ENCODE peak calls at places on chromosomes 11 and 22, in five cellular contexts. B is psoas muscle, W is body of pancreas, Y is tibial artery, F is uterus. P is an unnamed sample. For H3K4me1, H3K36me3 and H3K27me3, the result is how much of the 10 kb centered on the place peaks cover.

GRCh38 chr22:25566812-25567211 is 2.3 kb downstream of the GRK3 start:
- DNase-seq in W (no peak), F (no peak), Y (no peak), B (no peak), P (no peak)

GRCh38 chr11:18393581-18394299 is 623 bp upstream of the LDHA start:
- DNase-seq in B (no peak), W (peak), F (no peak), Y (peak), P (no peak)

GRCh38 chr11:26227311-26227710 is 104.6 kb upstream of the ANO3 start:
- DNase-seq in W (no peak), F (no peak), Y (no peak), B (no peak), P (no peak)

GRCh38 chr11:111765984-111766833 is at the start of gene PPP2R1B:
- DNase-seq in B (peak), F (peak), W (peak), Y (peak), P (peak)

GRCh38 chr11:118610773-118611432 is 3.5 kb downstream of the PHLDB1 start:
- DNase-seq in Y (peak), W (peak), F (peak), B (peak), P (no peak)

GRCh38 chr11:73565804-73566203 is 32.1 kb downstream of the FAM168A start:
- DNase-seq in B (no peak), Y (no peak), W (no peak), F (no peak), P (no peak)

GRCh38 chr22:26949193-26949592 is 291.8 kb downstream of the MIAT start:
- DNase-seq in Y (no peak), W (no peak), F (no peak), B (no peak), P (peak)

GRCh38 chr22:40670058-40670457 is 9.2 kb upstream of the MCHR1 start:
- DNase-seq in Y (no peak), W (no peak), B (no peak), F (no peak), P (no peak)

GRCh38 chr11:6757373-6757967 is 14.3 kb downstream of the OR2AG2 start:
- DNase-seq in B (no peak), Y (peak), F (peak), W (peak), P (peak)

GRCh38 chr11:67030976-67031375 is 8.0 kb downstream of the SYT12 start:
- DNase-seq in Y (no peak), F (no peak), B (no peak), W (no peak), P (no peak)

GRCh38 chr11:64760759-64761417 is 1.1 kb upstream of the PYGM start:
- DNase-seq in W (no peak), B (peak), F (no peak), Y (peak), P (no peak)

GRCh38 chr22:28329582-28330073 is 350.0 kb downstream of the TTC28 start:
- DNase-seq in B (no peak), Y (no peak), F (no peak), W (no peak), P (no peak)

GRCh38 chr11:1285316-1285744 is 24.1 kb downstream of the TOLLIP start:
- DNase-seq in W (no peak), Y (no peak), B (peak), F (no peak), P (no peak)

GRCh38 chr22:44702479-44703219 is 645 bp downstream of the PRR5 start:
- DNase-seq in Y (no peak), F (no peak), W (peak), B (no peak), P (peak)

DNA sequence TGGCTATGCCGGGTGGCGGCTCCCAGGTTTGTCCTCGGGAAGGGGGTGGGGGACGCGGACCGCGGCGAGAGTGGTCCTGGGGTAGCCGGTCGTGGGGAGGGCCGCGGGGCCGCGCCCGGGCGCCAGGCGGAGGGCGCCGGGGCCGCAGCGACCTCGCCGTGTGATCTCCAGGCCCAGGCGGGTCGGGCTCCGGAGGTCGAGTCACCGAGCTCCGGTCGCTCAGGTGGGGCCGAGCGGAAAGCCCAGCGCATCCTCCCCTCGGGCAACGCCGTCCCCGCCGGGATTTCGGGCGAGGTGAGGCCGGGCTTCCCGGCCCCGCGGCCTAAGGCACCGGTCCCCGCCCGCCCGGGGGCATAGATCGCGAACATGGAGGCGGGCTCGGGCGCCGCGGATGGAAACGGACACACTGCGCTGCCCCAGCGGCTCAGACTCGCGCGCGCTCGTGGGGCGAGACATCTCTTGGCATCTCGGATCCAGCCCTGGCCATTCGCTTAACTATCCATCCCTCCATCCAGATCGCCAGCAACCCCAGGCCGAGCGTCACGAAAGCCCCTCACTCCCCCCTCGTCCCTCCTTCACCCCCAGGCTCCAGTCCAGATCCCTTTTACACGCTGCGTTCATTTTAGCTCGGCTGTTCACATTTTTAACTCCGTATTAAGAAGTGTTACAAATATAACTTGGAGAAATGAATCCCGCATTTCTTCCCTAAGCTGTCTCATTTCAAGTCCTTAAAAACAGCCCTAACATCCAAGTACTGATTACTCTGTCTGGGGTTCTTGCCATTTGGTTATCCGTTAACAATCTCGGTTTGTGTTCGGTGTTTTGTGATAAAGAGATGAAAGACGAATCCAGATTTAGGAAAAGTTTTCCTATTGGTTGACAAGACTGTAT is 460 bp downstream of the ZC3H12C start:
- DNase-seq in W (peak), F (peak), Y (peak), B (peak), P (peak)
- H3K4me1 ChIP-seq in W (under half), F (under half), Y (under half), B (under half), P (under half)

GRCh38 chr11:61327669-61328071 is 5.2 kb downstream of the DDB1 start:
- DNase-seq in B (no peak), W (no peak), F (no peak), Y (no peak), P (no peak)

GRCh38 chr11:61328351-61328750 is 4.6 kb downstream of the DDB1 start:
- DNase-seq in B (peak), F (no peak), W (no peak), Y (no peak), P (no peak)

GRCh38 chr11:61332266-61332822 is 561 bp downstream of the DDB1 start:
- DNase-seq in F (no peak), Y (no peak), W (no peak), B (no peak), P (peak)

GRCh38 chr11:61331636-61332035 is 1.3 kb downstream of the DDB1 start:
- DNase-seq in B (no peak), F (no peak), Y (no peak), W (no peak), P (no peak)

GRCh38 chr11:61329871-61330270 is 3.0 kb downstream of the DDB1 start:
- DNase-seq in B (no peak), W (no peak), Y (no peak), F (no peak), P (no peak)
- H3K36me3 ChIP-seq in B (half or more), W (under half), Y (under half), F (under half), P (half or more)

GRCh38 chr22:22682807-22683667 is 38.6 kb downstream of the GGTLC2 start:
- DNase-seq in B (no peak), W (no peak), F (no peak), Y (no peak), P (peak)
- H3K27me3 ChIP-seq in B (under half), W (under half), F (under half), Y (under half), P (under half)

GRCh38 chr22:39466228-39467006 is 9.6 kb downstream of the MGAT3 start:
- DNase-seq in Y (no peak), W (no peak), F (no peak), B (no peak), P (no peak)
- H3K4me1 ChIP-seq in Y (under half), W (under half), F (under half), B (under half), P (under half)

GRCh38 chr11:2402890-2403645 is 2.5 kb downstream of the TSSC4 start:
- DNase-seq in F (no peak), B (no peak), Y (no peak), W (no peak), P (no peak)

GRCh38 chr11:2400069-2400760 is at the start of gene TSSC4:
- DNase-seq in B (peak), F (peak), Y (peak), W (peak), P (peak)

GRCh38 chr11:2402106-2402505 is 1.6 kb downstream of the TSSC4 start:
- DNase-seq in Y (no peak), F (no peak), W (no peak), B (no peak), P (no peak)

GRCh38 chr11:2400761-2401435 is 348 bp downstream of the TSSC4 start:
- DNase-seq in W (no peak), Y (no peak), F (no peak), B (no peak), P (no peak)

DNA sequence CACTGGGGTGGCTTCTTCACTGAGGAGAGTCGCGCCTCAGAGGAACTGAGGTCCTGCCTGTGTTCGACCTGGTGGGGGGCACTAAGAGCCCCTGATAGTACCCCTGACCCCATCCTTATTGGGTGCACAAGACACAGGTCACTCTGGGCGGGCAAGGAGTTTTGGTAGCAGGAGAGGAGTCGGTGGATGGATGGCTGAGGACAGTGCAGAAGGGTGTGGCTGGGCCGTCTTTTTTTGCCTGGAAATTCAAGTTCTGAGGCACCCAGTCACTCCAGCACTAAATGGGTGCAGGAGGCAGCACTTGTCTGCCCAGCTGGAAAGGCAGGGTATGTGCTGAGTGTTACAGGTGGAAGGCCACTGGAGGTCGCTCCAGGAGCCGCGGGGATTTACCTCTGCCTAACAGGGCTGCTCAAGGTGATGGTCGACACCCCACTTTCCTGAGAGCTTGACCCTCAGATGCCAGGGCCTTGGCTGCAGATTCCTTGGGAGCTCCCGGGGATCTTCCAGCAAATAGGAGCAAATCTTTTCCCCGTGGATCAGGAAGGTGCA is 960 bp downstream of the TSSC4 start:
- DNase-seq in B (no peak), F (no peak), Y (no peak), W (no peak), P (no peak)
- H3K36me3 ChIP-seq in B (under half), F (under half), Y (under half), W (under half), P (half or more)

GRCh38 chr11:59746111-59746510 is 9.1 kb upstream of the STX3 start:
- DNase-seq in W (no peak), F (no peak), Y (no peak), B (no peak), P (no peak)
- H3K27me3 ChIP-seq in W (under half), F (under half), Y (under half), B (under half), P (under half)

DNA sequence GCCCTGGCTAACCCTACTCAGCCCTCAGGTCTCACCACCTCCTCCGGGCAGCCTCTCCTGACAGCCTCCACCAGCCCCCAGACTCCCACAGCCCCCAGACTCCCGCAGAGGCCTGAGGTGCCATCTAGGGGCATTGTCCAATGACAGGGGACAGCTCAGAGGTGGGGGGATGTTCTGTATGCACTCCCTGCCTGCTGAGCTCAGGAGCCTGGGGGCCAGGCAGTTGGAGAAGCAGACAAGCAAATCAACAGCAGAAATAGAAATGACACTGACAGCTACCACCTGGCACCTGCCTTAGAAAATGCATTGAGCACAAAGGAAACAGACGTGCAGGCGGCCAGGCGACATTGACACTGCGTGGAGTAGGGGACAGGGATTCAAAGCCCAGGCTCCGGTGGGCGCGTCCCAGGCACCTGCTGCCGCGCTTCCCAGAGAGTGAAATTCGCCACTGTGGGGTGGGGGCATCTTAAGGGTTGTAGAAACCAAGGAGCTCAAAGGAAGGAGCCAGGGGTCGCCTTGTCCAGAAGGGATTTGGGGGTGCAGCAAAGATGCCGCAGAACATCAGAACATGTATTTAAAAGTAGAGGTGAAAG is 22.5 kb upstream of the WNT7B start:
- DNase-seq in Y (no peak), B (no peak), F (no peak), W (no peak), P (no peak)
- H3K4me1 ChIP-seq in Y (under half), B (under half), F (under half), W (under half), P (half or more)

DNA sequence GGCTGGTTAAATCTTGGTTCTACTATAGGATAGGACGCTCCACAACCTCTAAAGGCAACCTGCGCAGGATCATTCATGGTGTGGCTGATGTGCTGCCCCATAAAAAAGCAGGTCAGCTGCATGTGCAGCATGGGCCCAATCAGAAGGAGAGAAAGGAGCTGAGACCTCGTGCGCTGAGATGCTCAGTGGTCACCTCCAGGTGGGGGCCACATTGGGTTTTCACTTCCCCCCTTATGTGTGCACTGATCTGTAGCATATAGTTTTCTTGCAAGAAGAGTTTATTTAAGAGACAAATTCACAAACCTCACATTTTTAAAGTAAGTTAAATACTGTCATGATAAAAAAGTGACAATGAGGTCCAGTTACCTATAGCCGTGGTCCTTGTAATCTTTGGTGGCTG is 24.3 kb downstream of the SERPIND1 start:
- DNase-seq in Y (no peak), F (no peak), B (no peak), W (no peak), P (no peak)
- H3K36me3 ChIP-seq in Y (half or more), F (under half), B (half or more), W (under half), P (half or more)

DNA sequence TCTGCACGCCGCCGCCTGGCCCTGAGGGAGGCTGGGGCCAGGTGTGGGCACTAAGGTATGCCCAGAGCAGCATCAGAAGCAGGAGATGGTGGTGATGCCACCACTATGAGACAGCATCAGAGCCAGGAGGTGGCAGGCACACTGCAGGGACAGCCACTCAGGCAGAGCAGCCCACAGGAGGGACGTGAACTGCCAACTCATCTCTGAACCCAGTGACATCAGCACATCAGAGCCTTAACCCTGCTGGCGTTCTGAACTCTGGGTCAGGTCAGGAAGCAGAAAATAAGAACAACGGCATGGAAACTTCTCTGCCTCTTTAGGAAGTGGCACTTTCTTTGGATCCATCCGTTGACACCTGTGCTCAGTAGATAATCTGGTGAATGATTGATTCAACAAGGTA is 14.7 kb upstream of the IFT27 start:
- DNase-seq in W (no peak), F (no peak), B (no peak), Y (no peak), P (no peak)
- H3K27me3 ChIP-seq in W (under half), F (under half), B (under half), Y (half or more), P (half or more)

GRCh38 chr11:117529767-117530166 is 202.1 kb downstream of the CEP164 start:
- DNase-seq in B (no peak), W (no peak), F (no peak), Y (no peak), P (no peak)
- H3K4me1 ChIP-seq in B (under half), W (under half), F (under half), Y (under half), P (under half)

P was measured in SJSA1.